ENCODE peak calls at places on chromosome 2, in nine cellular contexts. One of them, this sample, is unnamed.

GRCh38 chr2:230866704-230867561 is 2.2 kb downstream of the ITM2C start:
- DNase-seq in BE2C: peak
- DNase-seq in NB4: peak
- DNase-seq in hippocampal formation: peak
- DNase-seq in NCI-H345: peak
- DNase-seq in A549: no peak
- DNase-seq in endothelial cell: no peak
- DNase-seq in uterus: no peak
- DNase-seq in HEK293T: no peak
- DNase-seq in this sample: no peak

GRCh38 chr2:9302755-9303154 is 96.1 kb downstream of the ASAP2 start:
- DNase-seq in BE2C: no peak
- DNase-seq in NB4: no peak
- DNase-seq in hippocampal formation: no peak
- DNase-seq in NCI-H345: no peak
- DNase-seq in A549: no peak
- DNase-seq in endothelial cell: no peak
- DNase-seq in uterus: no peak
- DNase-seq in HEK293T: no peak
- DNase-seq in this sample: no peak

GRCh38 chr2:42382144-42382543 is 21.1 kb upstream of the COX7A2L start:
- DNase-seq in BE2C: no peak
- DNase-seq in NB4: no peak
- DNase-seq in hippocampal formation: no peak
- DNase-seq in NCI-H345: no peak
- DNase-seq in A549: no peak
- DNase-seq in endothelial cell: no peak
- DNase-seq in uterus: no peak
- DNase-seq in HEK293T: no peak
- DNase-seq in this sample: no peak

GRCh38 chr2:191202209-191202721 is 42.9 kb upstream of the MYO1B start:
- DNase-seq in BE2C: no peak
- DNase-seq in NB4: peak
- DNase-seq in hippocampal formation: no peak
- DNase-seq in NCI-H345: no peak
- DNase-seq in A549: no peak
- DNase-seq in endothelial cell: no peak
- DNase-seq in uterus: no peak
- DNase-seq in HEK293T: no peak
- DNase-seq in this sample: no peak

GRCh38 chr2:206869824-206870495 is 69.4 kb upstream of the CPO start:
- DNase-seq in BE2C: no peak
- DNase-seq in NB4: no peak
- DNase-seq in hippocampal formation: no peak
- DNase-seq in NCI-H345: no peak
- DNase-seq in A549: no peak
- DNase-seq in endothelial cell: no peak
- DNase-seq in uterus: no peak
- DNase-seq in HEK293T: no peak
- DNase-seq in this sample: no peak

GRCh38 chr2:217263796-217264195 is 403.9 kb upstream of the TNP1 start:
- DNase-seq in BE2C: no peak
- DNase-seq in NB4: no peak
- DNase-seq in hippocampal formation: no peak
- DNase-seq in NCI-H345: peak
- DNase-seq in A549: no peak
- DNase-seq in endothelial cell: no peak
- DNase-seq in uterus: no peak
- DNase-seq in HEK293T: no peak
- DNase-seq in this sample: no peak

GRCh38 chr2:147408357-147408756 is 436.5 kb upstream of the ACVR2A start:
- DNase-seq in BE2C: no peak
- DNase-seq in NB4: no peak
- DNase-seq in hippocampal formation: no peak
- DNase-seq in NCI-H345: no peak
- DNase-seq in A549: no peak
- DNase-seq in endothelial cell: no peak
- DNase-seq in uterus: no peak
- DNase-seq in HEK293T: no peak
- DNase-seq in this sample: no peak

GRCh38 chr2:75788925-75789324 is 78.2 kb upstream of the GCFC2 start:
- DNase-seq in BE2C: no peak
- DNase-seq in NB4: no peak
- DNase-seq in hippocampal formation: no peak
- DNase-seq in NCI-H345: no peak
- DNase-seq in A549: no peak
- DNase-seq in endothelial cell: no peak
- DNase-seq in uterus: no peak
- DNase-seq in HEK293T: no peak
- DNase-seq in this sample: no peak